ENCODE peak calls at places on chromosome 11, in seven cellular contexts. A is EL; U is smooth muscle cell of the brain vasculature; H is Caco-2; X is amniotic epithelial cell; T is endothelial cell; O is naive thymus-derived CD4-positive, alpha-beta T cell. E is an unnamed sample.

GRCh38 chr11:119486691-119487259 is 63.8 kb upstream of the THY1 start:
- DNase-seq in A (no peak), X (no peak), U (no peak), T (no peak), O (no peak), H (peak), E (no peak)

GRCh38 chr11:35579557-35580396 is 38.5 kb upstream of the FJX1 start:
- DNase-seq in X (peak), U (peak), A (peak), O (no peak), T (no peak), H (no peak), E (no peak)

GRCh38 chr11:124800226-124800929 is at the start of gene MSANTD2:
- DNase-seq in A (peak), X (peak), O (peak), T (peak), H (peak), U (peak), E (peak)

GRCh38 chr11:126152152-126152551 is 59.3 kb downstream of the RPUSD4 start:
- DNase-seq in H (no peak), A (no peak), X (no peak), U (no peak), T (no peak), O (no peak), E (no peak)

GRCh38 chr11:79243412-79244174 is 197.2 kb downstream of the TENM4 start:
- DNase-seq in H (no peak), O (no peak), U (peak), T (no peak), X (no peak), A (no peak), E (no peak)

GRCh38 chr11:103114836-103115235 is 5.6 kb downstream of the DYNC2H1 start:
- DNase-seq in O (no peak), U (no peak), H (no peak), X (no peak), A (no peak), T (no peak), E (no peak)

GRCh38 chr11:17762309-17762974 is 27.9 kb downstream of the KCNC1 start:
- DNase-seq in U (no peak), T (no peak), A (no peak), H (no peak), O (no peak), X (no peak), E (no peak)

GRCh38 chr11:1652778-1653540 is 23.4 kb downstream of the KRTAP5-5 start:
- DNase-seq in U (peak), H (peak), X (peak), O (peak), A (peak), T (peak), E (peak)

GRCh38 chr11:1118755-1119275 is 38.9 kb upstream of the MUC5AC start:
- DNase-seq in T (no peak), O (no peak), A (no peak), H (peak), U (no peak), X (no peak), E (no peak)

GRCh38 chr11:93921695-93922468 is 71.5 kb upstream of the VSTM5 start:
- DNase-seq in H (peak), U (no peak), T (peak), A (peak), X (peak), O (no peak), E (peak)

GRCh38 chr11:8867856-8868705 is 42.9 kb upstream of the AKIP1 start:
- DNase-seq in X (no peak), O (no peak), A (peak), U (no peak), T (no peak), H (no peak), E (no peak)

GRCh38 chr11:28981331-28981865 is 873.2 kb downstream of the METTL15 start:
- DNase-seq in U (no peak), O (no peak), X (no peak), A (peak), H (no peak), T (no peak), E (no peak)

GRCh38 chr11:10566257-10566956 is 2.1 kb downstream of the LYVE1 start:
- DNase-seq in H (no peak), T (no peak), U (no peak), O (no peak), X (peak), A (no peak), E (no peak)

GRCh38 chr11:115267871-115268270 is 236.3 kb downstream of the CADM1 start:
- DNase-seq in X (no peak), T (no peak), H (no peak), O (no peak), A (no peak), U (no peak), E (no peak)

GRCh38 chr11:128174465-128175101 is 412.8 kb downstream of the ETS1 start:
- DNase-seq in A (peak), O (no peak), T (peak), X (peak), H (no peak), U (no peak), E (no peak)

GRCh38 chr11:67392182-67392715 is 463 bp downstream of the RAD9A start:
- DNase-seq in X (no peak), T (no peak), H (no peak), A (no peak), U (no peak), O (no peak), E (no peak)

GRCh38 chr11:111334495-111335123 is 36.3 kb downstream of the POU2AF3 start:
- DNase-seq in T (no peak), H (peak), U (no peak), A (no peak), X (no peak), O (no peak), E (no peak)

GRCh38 chr11:65915101-65915820 is 3.6 kb downstream of the C11orf68 start:
- DNase-seq in U (no peak), A (peak), H (no peak), X (no peak), T (no peak), O (no peak), E (no peak)

GRCh38 chr11:22634897-22635629 is 9.4 kb upstream of the FANCF start:
- DNase-seq in A (peak), T (no peak), H (peak), X (peak), U (peak), O (no peak), E (no peak)

GRCh38 chr11:110069158-110069737 is 23.9 kb upstream of the ZC3H12C start:
- DNase-seq in A (peak), O (no peak), U (no peak), X (peak), H (no peak), T (peak), E (peak)

GRCh38 chr11:15837901-15838489 is 518.4 kb downstream of the SOX6 start:
- DNase-seq in A (no peak), X (peak), H (no peak), T (no peak), U (no peak), O (no peak), E (no peak)

GRCh38 chr11:61963282-61964057 is 4.0 kb downstream of the FTH1 start:
- DNase-seq in U (no peak), T (no peak), H (peak), X (peak), O (peak), A (peak), E (peak)

GRCh38 chr11:16347928-16348685 is 8.2 kb downstream of the SOX6 start:
- DNase-seq in A (no peak), T (no peak), U (no peak), O (no peak), H (no peak), X (peak), E (no peak)

GRCh38 chr11:71996517-71996916 is 2.2 kb upstream of the IL18BP start:
- DNase-seq in T (no peak), O (no peak), A (no peak), H (no peak), X (no peak), U (no peak), E (no peak)

GRCh38 chr11:29184939-29185890 is 831.6 kb downstream of the KCNA4 start:
- DNase-seq in O (no peak), H (no peak), A (peak), T (no peak), X (peak), U (peak), E (no peak)

GRCh38 chr11:26950260-26950719 is 43.6 kb upstream of the FIBIN start:
- DNase-seq in U (no peak), X (peak), T (no peak), A (peak), O (no peak), H (no peak), E (no peak)

GRCh38 chr11:2210366-2211112 is 38.9 kb upstream of the TH start:
- DNase-seq in O (no peak), U (no peak), X (no peak), A (no peak), T (no peak), H (peak), E (no peak)

GRCh38 chr11:65506316-65506769 is 7.5 kb downstream of the MALAT1 start:
- DNase-seq in T (no peak), X (no peak), O (no peak), U (no peak), A (no peak), H (no peak), E (no peak)

GRCh38 chr11:78907636-78908035 is 333.0 kb upstream of the NARS2 start:
- DNase-seq in O (no peak), H (no peak), U (no peak), T (no peak), X (no peak), A (no peak), E (no peak)

GRCh38 chr11:66579017-66579606 is 10.7 kb upstream of the CTSF start:
- DNase-seq in X (peak), U (no peak), O (peak), H (peak), A (peak), T (peak), E (peak)

GRCh38 chr11:32307921-32308320 is 127.4 kb downstream of the WT1 start:
- DNase-seq in H (no peak), T (no peak), X (no peak), U (no peak), O (no peak), A (no peak), E (no peak)